ENCODE peak calls at places on chromosomes 1 and 21, in seven cellular contexts. T is HCT116, W is PC-3, U is neural progenitor cell, K is GM23248, H is GM23338, M is MM.1S. Y is an unnamed sample.

GRCh38 chr1:7550981-7551380 is 220.1 kb upstream of the VAMP3 start:
- DNase-seq in T (no peak), H (no peak), W (no peak), M (no peak), U (no peak), K (no peak), Y (no peak)

GRCh38 chr1:217140041-217140901 is 417.0 kb upstream of the ESRRG start:
- DNase-seq in H (peak), W (no peak), T (no peak), U (peak), K (no peak), M (no peak), Y (no peak)

GRCh38 chr1:51941528-51941927 is 49.0 kb downstream of the RAB3B start:
- DNase-seq in K (peak), U (no peak), T (peak), M (no peak), W (no peak), H (no peak), Y (no peak)

GRCh38 chr1:234611799-234612351 is 1.9 kb upstream of the IRF2BP2 start:
- DNase-seq in M (no peak), K (no peak), W (no peak), T (no peak), U (peak), H (no peak), Y (peak)

GRCh38 chr1:217274416-217274815 is 356.5 kb downstream of the GPATCH2 start:
- DNase-seq in M (no peak), H (no peak), U (no peak), W (no peak), K (peak), T (no peak), Y (no peak)

GRCh38 chr1:154463512-154463990 is 38.5 kb upstream of the TDRD10 start:
- DNase-seq in W (peak), T (no peak), U (no peak), K (peak), H (no peak), M (no peak), Y (no peak)

GRCh38 chr1:85898861-85899260 is 190.6 kb upstream of the ZNHIT6 start:
- DNase-seq in H (no peak), K (peak), W (no peak), U (no peak), T (no peak), M (no peak), Y (no peak)

GRCh38 chr1:51236548-51237312 is 657 bp downstream of the RNF11 start:
- DNase-seq in K (peak), H (peak), T (no peak), U (peak), W (peak), M (peak), Y (peak)

GRCh38 chr1:34984435-34985062 is 598 bp downstream of the TMEM35B start:
- DNase-seq in U (peak), W (peak), M (no peak), H (no peak), T (no peak), K (peak), Y (peak)

GRCh38 chr1:154943649-154944421 is 7.3 kb upstream of the PMVK start:
- DNase-seq in K (peak), H (peak), T (no peak), M (peak), U (peak), W (peak), Y (peak)

GRCh38 chr1:248143311-248143710 is 1.6 kb upstream of the OR2M5 start:
- DNase-seq in K (no peak), U (no peak), T (no peak), H (no peak), W (peak), M (no peak), Y (no peak)

GRCh38 chr1:47934243-47934805 is 62.9 kb downstream of the TRABD2B start:
- DNase-seq in T (no peak), U (peak), H (peak), M (no peak), W (no peak), K (peak), Y (peak)

GRCh38 chr21:28771790-28772501 is 220.7 kb downstream of the LTN1 start:
- DNase-seq in W (peak), T (no peak), M (no peak), K (peak), H (no peak), U (no peak), Y (peak)

GRCh38 chr1:88519156-88519555 is 164.9 kb upstream of the PKN2 start:
- DNase-seq in W (peak), H (no peak), M (no peak), U (peak), K (peak), T (no peak), Y (no peak)

GRCh38 chr1:55974714-55975441 is 604.5 kb downstream of the PLPP3 start:
- DNase-seq in U (no peak), T (no peak), H (no peak), W (peak), M (no peak), K (peak), Y (no peak)

GRCh38 chr1:30329802-30330557 is 393.4 kb downstream of the MATN1 start:
- DNase-seq in H (peak), K (no peak), W (no peak), T (no peak), U (no peak), M (no peak), Y (no peak)

GRCh38 chr1:182299728-182300581 is 91.6 kb downstream of the GLUL start:
- DNase-seq in U (peak), K (peak), M (no peak), H (peak), T (no peak), W (no peak), Y (peak)

GRCh38 chr1:15777913-15778707 is 19.5 kb downstream of the FBLIM1 start:
- DNase-seq in M (no peak), T (no peak), W (no peak), H (no peak), U (no peak), K (no peak), Y (no peak)

GRCh38 chr1:52142220-52143153 is 598 bp downstream of the ZFYVE9 start:
- DNase-seq in H (peak), T (no peak), U (peak), K (peak), W (peak), M (peak), Y (peak)

GRCh38 chr1:30911061-30911954 is 2.8 kb upstream of the SDC3 start:
- DNase-seq in U (peak), T (peak), H (peak), W (peak), M (peak), K (peak), Y (peak)

DNA sequence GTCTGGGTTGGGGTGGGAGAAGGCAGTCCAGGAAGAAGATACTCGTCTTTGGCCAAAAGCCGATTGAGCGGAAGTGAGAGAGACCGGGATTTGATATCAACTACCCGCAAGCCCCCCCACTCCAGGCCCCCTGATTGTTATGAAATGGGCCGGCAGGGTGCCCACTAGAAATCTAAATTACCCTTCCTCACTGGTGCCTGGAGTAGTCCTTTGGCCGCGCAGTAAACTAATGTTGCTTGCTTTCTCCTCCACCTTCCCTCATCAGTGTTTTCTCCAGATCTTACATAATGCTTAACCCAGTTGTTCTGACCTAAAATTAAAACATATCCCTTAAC is 119.2 kb upstream of the BARHL2 start:
- DNase-seq in T (no peak), U (no peak), W (no peak), K (no peak), M (no peak), H (no peak), Y (no peak)
- TF ChIP-seq EZH2 in T (no peak), U (no peak), W (no peak), K (no peak), M (no peak), H (peak), Y (no peak)

GRCh38 chr1:228830954-228831481 is 95.7 kb downstream of the RHOU start:
- DNase-seq in W (peak), M (no peak), H (no peak), U (no peak), K (peak), T (peak), Y (peak)
- TF ChIP-seq EZH2phosphoT487 in W (no peak), M (no peak), H (no peak), U (no peak), K (no peak), T (no peak), Y (no peak)

GRCh38 chr1:180974236-180974635 is 48.4 kb downstream of the STX6 start:
- DNase-seq in W (peak), T (no peak), H (no peak), U (peak), M (no peak), K (peak), Y (no peak)
- TF ChIP-seq EZH2 in W (no peak), T (no peak), H (no peak), U (no peak), M (no peak), K (no peak), Y (no peak)

GRCh38 chr1:66526991-66527390 is 7.0 kb upstream of the SGIP1 start:
- DNase-seq in W (no peak), M (no peak), U (no peak), K (no peak), H (no peak), T (no peak), Y (no peak)

GRCh38 chr1:66523502-66523901 is 10.5 kb upstream of the SGIP1 start:
- DNase-seq in K (no peak), H (no peak), T (no peak), M (no peak), U (no peak), W (no peak), Y (no peak)

GRCh38 chr1:66527688-66528087 is 6.3 kb upstream of the SGIP1 start:
- DNase-seq in H (peak), W (no peak), T (no peak), M (no peak), K (peak), U (no peak), Y (no peak)

GRCh38 chr1:66526036-66526435 is 7.9 kb upstream of the SGIP1 start:
- DNase-seq in H (no peak), K (no peak), M (no peak), W (no peak), T (no peak), U (no peak), Y (no peak)

DNA sequence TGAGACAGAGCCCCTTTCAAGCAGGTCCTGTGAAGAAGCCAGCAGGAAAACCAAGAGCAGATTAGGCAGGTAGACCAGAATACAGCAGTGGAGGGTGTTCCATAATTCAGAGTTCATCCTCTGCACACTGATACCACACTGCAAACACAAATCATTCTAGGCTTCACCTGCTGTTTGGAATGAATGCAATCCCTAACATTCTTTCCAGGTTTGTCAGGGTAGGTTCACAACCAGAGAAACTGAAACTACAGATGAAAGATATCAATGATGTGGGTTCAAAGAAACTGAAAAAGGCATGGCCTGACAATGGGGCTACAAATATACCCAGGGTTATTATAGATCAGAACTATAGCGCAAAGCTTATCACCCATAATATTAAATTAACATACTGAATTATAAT is 8.9 kb upstream of the SGIP1 start:
- DNase-seq in W (no peak), U (no peak), T (no peak), M (no peak), H (no peak), K (no peak), Y (no peak)
- TF ChIP-seq EZH2phosphoT487 in W (no peak), U (no peak), T (no peak), M (no peak), H (no peak), K (no peak), Y (no peak)

GRCh38 chr1:6248798-6249731 is 5.1 kb downstream of the HES3 start:
- DNase-seq in T (peak), U (peak), K (peak), M (no peak), H (peak), W (no peak), Y (peak)
- TF ChIP-seq EZH2 in T (no peak), U (peak), K (no peak), M (no peak), H (no peak), W (no peak), Y (no peak)

GRCh38 chr1:192954705-192955265 is 104.4 kb downstream of the UCHL5 start:
- DNase-seq in U (no peak), W (no peak), H (no peak), K (peak), T (no peak), M (no peak), Y (peak)
- TF ChIP-seq EZH2phosphoT487 in U (no peak), W (no peak), H (no peak), K (no peak), T (no peak), M (no peak), Y (no peak)

GRCh38 chr1:92484171-92484471 is 2.6 kb downstream of the GFI1 start:
- DNase-seq in U (no peak), M (no peak), K (no peak), H (no peak), T (no peak), W (no peak), Y (no peak)

GRCh38 chr1:92482665-92483441 is 3.9 kb downstream of the GFI1 start:
- DNase-seq in M (peak), H (peak), T (no peak), W (no peak), K (peak), U (peak), Y (no peak)

GRCh38 chr1:92482404-92482664 is 4.4 kb downstream of the GFI1 start:
- DNase-seq in U (no peak), H (no peak), K (no peak), M (no peak), T (no peak), W (no peak), Y (peak)

GRCh38 chr1:92484472-92485373 is 2.0 kb downstream of the GFI1 start:
- DNase-seq in U (peak), H (peak), T (no peak), W (peak), K (peak), M (peak), Y (peak)

GRCh38 chr1:92483442-92484170 is 3.1 kb downstream of the GFI1 start:
- DNase-seq in W (peak), M (peak), U (peak), K (peak), H (peak), T (no peak), Y (peak)
- TF ChIP-seq EZH2 in W (no peak), M (no peak), U (peak), K (peak), H (peak), T (no peak), Y (peak)

Y was measured in hepatocyte.